ENCODE peak calls at places on chromosomes 16 and 17, in eight cellular contexts. N, A, I, Z, O, E, X and T are unnamed samples.
A peak's percentile ranks its signal among the peaks of the same experiment; 100 is the strongest.

GRCh38 chr17:65204001-65204400 is 66.8 kb downstream of the RGS9 start:
- DNase-seq in N (no peak), A (no peak), I (no peak), Z (no peak), O (no peak), E (no peak), X (no peak), T (no peak)

GRCh38 chr16:73232555-73233422 is 184.9 kb upstream of the ZFHX3 start:
- DNase-seq in N (no peak), A (no peak), I (no peak), Z (peak; percentile 54), O (no peak), E (peak; percentile 96), X (peak; percentile 48), T (peak; percentile 99)

GRCh38 chr17:362721-363120 is 10.1 kb upstream of the RPH3AL start:
- DNase-seq in N (no peak), A (no peak), I (no peak), Z (no peak), O (no peak), E (no peak), X (no peak), T (no peak)

GRCh38 chr17:45425125-45425983 is 7.3 kb downstream of the ARHGAP27 start:
- DNase-seq in N (peak; percentile 77), A (peak; percentile 78), I (peak; percentile 72), Z (peak; percentile 29), O (peak; percentile 44), E (peak; percentile 72), X (peak; percentile 70), T (peak; percentile 81)

GRCh38 chr16:25413962-25414361 is 156.3 kb upstream of the ZKSCAN2 start:
- DNase-seq in N (no peak), A (peak; percentile 14), I (no peak), Z (peak; percentile 8), O (no peak), E (peak; percentile 1), X (no peak), T (no peak)

GRCh38 chr17:82786427-82786826 is 34.6 kb downstream of the TBCD start:
- DNase-seq in N (no peak), A (no peak), I (no peak), Z (no peak), O (no peak), E (no peak), X (no peak), T (no peak)

GRCh38 chr17:15659236-15659635 is 24.9 kb downstream of the TRIM16 start:
- DNase-seq in N (no peak), A (no peak), I (no peak), Z (no peak), O (no peak), E (no peak), X (no peak), T (no peak)

GRCh38 chr16:83652898-83653297 is 154.9 kb upstream of the HSBP1 start:
- DNase-seq in N (no peak), A (peak; percentile 49), I (no peak), Z (peak; percentile 55), O (no peak), E (peak; percentile 18), X (no peak), T (peak; percentile 3)

GRCh38 chr17:77862890-77863813 is 95.4 kb upstream of the TNRC6C start:
- DNase-seq in N (no peak), A (no peak), I (no peak), Z (no peak), O (no peak), E (no peak), X (no peak), T (no peak)

GRCh38 chr16:68575082-68575481 is 36.0 kb downstream of the ZFP90 start:
- DNase-seq in N (no peak), A (no peak), I (no peak), Z (no peak), O (no peak), E (no peak), X (no peak), T (no peak)

GRCh38 chr16:22191966-22192260 is 14.2 kb upstream of the EEF2K start:
- DNase-seq in N (no peak), A (peak; percentile 51), I (no peak), Z (no peak), O (no peak), E (no peak), X (no peak), T (no peak)

GRCh38 chr17:72997559-72997958 is 94.9 kb downstream of the SLC39A11 start:
- DNase-seq in N (no peak), A (no peak), I (no peak), Z (no peak), O (no peak), E (no peak), X (no peak), T (peak; percentile 60)

GRCh38 chr17:41974658-41975057 is 8.1 kb downstream of the CNP start:
- DNase-seq in N (no peak), A (no peak), I (no peak), Z (no peak), O (no peak), E (no peak), X (no peak), T (no peak)

GRCh38 chr16:456891-457483 is 31.5 kb downstream of the RAB11FIP3 start:
- DNase-seq in N (no peak), A (no peak), I (no peak), Z (peak; percentile 24), O (peak; percentile 14), E (peak; percentile 45), X (no peak), T (peak; percentile 64)

GRCh38 chr17:31216053-31216751 is 80.8 kb downstream of the OMG start:
- DNase-seq in N (no peak), A (peak; percentile 70), I (peak; percentile 85), Z (peak; percentile 96), O (no peak), E (peak; percentile 90), X (peak; percentile 3), T (peak; percentile 85)

GRCh38 chr16:84391151-84391873 is 23.0 kb downstream of the ATP2C2 start:
- DNase-seq in N (no peak), A (peak; percentile 34), I (no peak), Z (peak; percentile 49), O (no peak), E (peak; percentile 48), X (no peak), T (peak; percentile 29)

GRCh38 chr16:48620445-48620844 is 10.5 kb upstream of the N4BP1 start:
- DNase-seq in N (no peak), A (no peak), I (no peak), Z (no peak), O (no peak), E (no peak), X (no peak), T (no peak)

GRCh38 chr16:50099957-50100648 is 34.3 kb downstream of the HEATR3 start:
- DNase-seq in N (no peak), A (no peak), I (no peak), Z (no peak), O (no peak), E (no peak), X (no peak), T (no peak)

GRCh38 chr16:64975821-64976220 is 146.0 kb downstream of the CDH11 start:
- DNase-seq in N (no peak), A (no peak), I (no peak), Z (peak; percentile 65), O (no peak), E (no peak), X (no peak), T (peak; percentile 16)

GRCh38 chr17:428414-428813 is 75.8 kb upstream of the RPH3AL start:
- DNase-seq in N (no peak), A (no peak), I (no peak), Z (no peak), O (no peak), E (no peak), X (no peak), T (no peak)

GRCh38 chr17:43667506-43668438 is 6.0 kb upstream of the MEOX1 start:
- DNase-seq in N (no peak), A (no peak), I (no peak), Z (peak; percentile 55), O (no peak), E (peak; percentile 58), X (no peak), T (peak; percentile 39)

GRCh38 chr16:4371481-4372314 is at the start of gene VASN:
- DNase-seq in N (peak; percentile 72), A (peak; percentile 68), I (no peak), Z (peak; percentile 74), O (no peak), E (peak; percentile 76), X (peak; percentile 96), T (peak; percentile 79)

GRCh38 chr16:80144191-80144590 is 396.6 kb upstream of the DYNLRB2 start:
- DNase-seq in N (no peak), A (no peak), I (no peak), Z (no peak), O (no peak), E (peak; percentile 50), X (no peak), T (no peak)

GRCh38 chr16:79542196-79542859 is 58.2 kb downstream of the MAF start:
- DNase-seq in N (no peak), A (no peak), I (no peak), Z (no peak), O (no peak), E (no peak), X (no peak), T (no peak)

GRCh38 chr17:19338031-19338990 is 24.2 kb downstream of the B9D1 start:
- DNase-seq in N (peak; percentile 78), A (peak; percentile 62), I (no peak), Z (peak; percentile 22), O (no peak), E (peak; percentile 26), X (peak; percentile 65), T (peak; percentile 59)

GRCh38 chr16:6124136-6124535 is 1026.5 kb upstream of the EEF2KMT start:
- DNase-seq in N (no peak), A (no peak), I (no peak), Z (no peak), O (no peak), E (no peak), X (no peak), T (no peak)